ENCODE peak calls at places on chromosome 1, in four cellular contexts. Z, D, V and C are unnamed samples.

GRCh38 chr1:184745929-184746583 is 8.6 kb downstream of the EDEM3 start:
- DNase-seq in D (no peak), Z (no peak), V (no peak), C (no peak)

GRCh38 chr1:73898540-73898939 is 299.4 kb downstream of the LRRIQ3 start:
- DNase-seq in Z (no peak), D (no peak), V (no peak), C (no peak)

GRCh38 chr1:70044832-70045231 is 160.5 kb downstream of the LRRC40 start:
- DNase-seq in D (no peak), V (no peak), Z (no peak), C (no peak)

GRCh38 chr1:96962807-96963206 is 241.2 kb downstream of the PTBP2 start:
- DNase-seq in Z (peak), V (no peak), D (no peak), C (no peak)

GRCh38 chr1:117616967-117617366 is 11.1 kb downstream of the TENT5C start:
- DNase-seq in V (no peak), Z (no peak), D (no peak), C (no peak)

GRCh38 chr1:34781844-34782391 is 904 bp downstream of the GJB3 start:
- DNase-seq in D (no peak), V (no peak), Z (no peak), C (no peak)

GRCh38 chr1:55700359-55701130 is 485.4 kb upstream of the USP24 start:
- DNase-seq in V (no peak), D (no peak), Z (no peak), C (no peak)

GRCh38 chr1:9326596-9326995 is 33.9 kb downstream of the SPSB1 start:
- DNase-seq in D (no peak), Z (peak), V (no peak), C (no peak)

GRCh38 chr1:66490817-66491216 is 43.1 kb upstream of the SGIP1 start:
- DNase-seq in D (no peak), V (no peak), Z (no peak), C (no peak)

GRCh38 chr1:201080135-201080534 is 32.1 kb downstream of the CACNA1S start:
- DNase-seq in Z (no peak), V (no peak), D (no peak), C (no peak)

GRCh38 chr1:166905136-166905535 is 29.1 kb upstream of the TADA1 start:
- DNase-seq in D (no peak), Z (no peak), V (no peak), C (no peak)

GRCh38 chr1:165883056-165883455 is 55.6 kb downstream of the UCK2 start:
- DNase-seq in Z (no peak), D (no peak), V (no peak), C (no peak)

GRCh38 chr1:227769047-227769446 is 33.8 kb downstream of the SNAP47 start:
- DNase-seq in Z (no peak), V (no peak), D (no peak), C (no peak)